ENCODE peak calls at places on chromosomes 1 and 21, in six cellular contexts. R, V, Q, S, U and T are unnamed samples.
A peak's percentile ranks its signal among the peaks of the same experiment; 100 is the strongest.

GRCh38 chr1:55584521-55585401 is 369.6 kb upstream of the USP24 start:
- DNase-seq in R (no peak), V (no peak), Q (no peak), S (no peak), U (no peak), T (no peak)

GRCh38 chr1:223508819-223509218 is 115.6 kb downstream of the CCDC185 start:
- DNase-seq in R (no peak), V (no peak), Q (no peak), S (no peak), U (no peak), T (no peak)

GRCh38 chr21:42580076-42580792 is 66.6 kb downstream of the SLC37A1 start:
- DNase-seq in R (no peak), V (no peak), Q (no peak), S (no peak), U (no peak), T (no peak)

GRCh38 chr1:63593303-63593886 is at the start of gene PGM1:
- DNase-seq in R (no peak), V (peak; percentile 63), Q (peak; percentile 50), S (peak; percentile 27), U (peak; percentile 49), T (peak; percentile 69)

GRCh38 chr1:201656670-201657032 is 117.7 kb downstream of the NAV1 start:
- DNase-seq in R (no peak), V (no peak), Q (no peak), S (no peak), U (no peak), T (no peak)

GRCh38 chr1:154575951-154576566 is 8.5 kb downstream of the CHRNB2 start:
- DNase-seq in R (no peak), V (no peak), Q (no peak), S (no peak), U (no peak), T (no peak)

GRCh38 chr1:183989078-183989577 is 48.4 kb downstream of the COLGALT2 start:
- DNase-seq in R (peak; percentile 62), V (peak; percentile 19), Q (no peak), S (peak; percentile 83), U (no peak), T (peak; percentile 14)

GRCh38 chr1:207017615-207018559 is 14.7 kb downstream of the C1orf116 start:
- DNase-seq in R (peak; percentile 81), V (no peak), Q (no peak), S (no peak), U (no peak), T (no peak)

GRCh38 chr1:91450260-91450659 is 45.6 kb upstream of the HFM1 start:
- DNase-seq in R (no peak), V (no peak), Q (no peak), S (no peak), U (no peak), T (no peak)

GRCh38 chr1:154474802-154475201 is 27.2 kb upstream of the TDRD10 start:
- DNase-seq in R (no peak), V (no peak), Q (no peak), S (no peak), U (peak; percentile 51), T (no peak)

GRCh38 chr21:42515708-42516502 is 2.3 kb downstream of the SLC37A1 start:
- DNase-seq in R (no peak), V (no peak), Q (no peak), S (no peak), U (no peak), T (no peak)

GRCh38 chr1:193569696-193570269 is 383.4 kb upstream of the B3GALT2 start:
- DNase-seq in R (no peak), V (no peak), Q (no peak), S (no peak), U (no peak), T (no peak)

GRCh38 chr1:156889802-156890585 is 3.5 kb upstream of the PEAR1 start:
- DNase-seq in R (peak; percentile 79), V (peak; percentile 60), Q (peak; percentile 65), S (no peak), U (peak; percentile 53), T (peak; percentile 64)

GRCh38 chr21:44011123-44011773 is 861 bp upstream of the TRAPPC10 start:
- DNase-seq in R (no peak), V (no peak), Q (no peak), S (no peak), U (no peak), T (no peak)

GRCh38 chr1:184214128-184214527 is 162.6 kb downstream of the TSEN15 start:
- DNase-seq in R (no peak), V (no peak), Q (no peak), S (no peak), U (no peak), T (no peak)

GRCh38 chr21:42818328-42818749 is 61.0 kb downstream of the WDR4 start:
- DNase-seq in R (peak; percentile 69), V (no peak), Q (no peak), S (no peak), U (peak; percentile 52), T (no peak)

GRCh38 chr1:176364231-176364905 is 98.6 kb upstream of the PAPPA2 start:
- DNase-seq in R (no peak), V (no peak), Q (peak; percentile 1), S (no peak), U (no peak), T (no peak)

GRCh38 chr1:203152158-203153034 is 23.2 kb downstream of the MYBPH start:
- DNase-seq in R (no peak), V (no peak), Q (no peak), S (no peak), U (no peak), T (no peak)

GRCh38 chr1:94130851-94131595 is 10.1 kb upstream of the ABCA4 start:
- DNase-seq in R (no peak), V (no peak), Q (no peak), S (no peak), U (no peak), T (no peak)

GRCh38 chr21:39029086-39029772 is 154.0 kb downstream of the PSMG1 start:
- DNase-seq in R (no peak), V (no peak), Q (no peak), S (no peak), U (no peak), T (no peak)

GRCh38 chr1:41810446-41810845 is 108.3 kb downstream of the HIVEP3 start:
- DNase-seq in R (peak; percentile 56), V (peak; percentile 38), Q (no peak), S (no peak), U (no peak), T (no peak)

GRCh38 chr1:18670267-18670910 is 39.7 kb downstream of the PAX7 start:
- DNase-seq in R (no peak), V (no peak), Q (no peak), S (no peak), U (no peak), T (no peak)

GRCh38 chr1:96882096-96882495 is 160.5 kb downstream of the PTBP2 start:
- DNase-seq in R (no peak), V (no peak), Q (no peak), S (no peak), U (no peak), T (no peak)

DNA sequence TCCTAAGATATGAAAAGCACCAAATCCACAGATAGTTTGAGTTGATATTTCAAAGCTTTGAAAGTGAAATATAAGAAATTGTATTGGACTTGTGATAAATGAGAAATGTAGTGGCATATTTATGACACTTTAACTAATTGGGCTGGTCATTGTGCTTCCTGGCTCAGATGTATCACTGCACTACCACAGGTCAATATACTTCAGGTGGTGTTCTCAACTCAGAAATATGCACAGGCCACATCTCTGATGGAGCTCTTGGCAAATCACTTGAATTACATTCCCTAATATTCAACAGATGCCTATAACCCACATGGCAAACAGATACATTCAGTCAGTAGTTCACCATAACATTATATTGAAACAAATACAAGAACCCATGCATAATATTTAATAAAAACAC is 209.6 kb downstream of the LYPLAL1 start:
- DNase-seq in R (no peak), V (no peak), Q (no peak), S (no peak), U (no peak), T (no peak)
- TF ChIP-seq TAF1 in R (no peak), V (no peak), Q (no peak), S (no peak), U (no peak), T (no peak)

DNA sequence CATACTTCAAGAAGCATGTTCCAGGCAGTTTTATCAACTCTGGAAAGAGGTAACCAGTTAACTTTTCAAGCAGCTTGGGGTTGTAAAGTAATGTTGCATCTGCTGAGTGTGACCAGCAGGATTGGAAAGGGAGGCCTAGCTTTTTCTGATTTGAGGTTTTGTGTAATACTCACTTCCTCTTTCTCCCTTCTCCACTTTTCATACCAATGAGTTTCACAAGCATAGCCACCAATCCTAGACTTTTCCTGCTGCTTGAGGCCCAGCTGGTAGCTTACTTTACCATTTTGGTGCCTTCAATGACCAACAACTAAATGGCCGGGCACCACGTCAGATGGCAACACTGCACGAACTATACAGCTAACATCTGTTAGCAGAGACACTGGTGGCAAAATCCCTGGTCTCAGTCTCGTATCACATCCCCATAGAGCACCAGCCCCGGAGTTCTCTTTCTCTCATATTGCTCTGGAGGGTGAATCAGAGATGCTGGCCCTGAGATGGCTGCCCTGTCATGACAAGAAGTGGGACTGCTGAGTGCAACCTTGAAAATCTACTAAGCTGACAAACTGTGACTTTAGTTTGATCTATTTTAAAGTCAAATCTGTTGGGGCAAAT is 14.8 kb upstream of the GPR88 start:
- DNase-seq in R (no peak), V (no peak), Q (no peak), S (peak; percentile 21), U (no peak), T (no peak)
- TF ChIP-seq POLR2AphosphoS5 in R (no peak), V (no peak), Q (no peak), S (no peak), U (no peak), T (no peak)

DNA sequence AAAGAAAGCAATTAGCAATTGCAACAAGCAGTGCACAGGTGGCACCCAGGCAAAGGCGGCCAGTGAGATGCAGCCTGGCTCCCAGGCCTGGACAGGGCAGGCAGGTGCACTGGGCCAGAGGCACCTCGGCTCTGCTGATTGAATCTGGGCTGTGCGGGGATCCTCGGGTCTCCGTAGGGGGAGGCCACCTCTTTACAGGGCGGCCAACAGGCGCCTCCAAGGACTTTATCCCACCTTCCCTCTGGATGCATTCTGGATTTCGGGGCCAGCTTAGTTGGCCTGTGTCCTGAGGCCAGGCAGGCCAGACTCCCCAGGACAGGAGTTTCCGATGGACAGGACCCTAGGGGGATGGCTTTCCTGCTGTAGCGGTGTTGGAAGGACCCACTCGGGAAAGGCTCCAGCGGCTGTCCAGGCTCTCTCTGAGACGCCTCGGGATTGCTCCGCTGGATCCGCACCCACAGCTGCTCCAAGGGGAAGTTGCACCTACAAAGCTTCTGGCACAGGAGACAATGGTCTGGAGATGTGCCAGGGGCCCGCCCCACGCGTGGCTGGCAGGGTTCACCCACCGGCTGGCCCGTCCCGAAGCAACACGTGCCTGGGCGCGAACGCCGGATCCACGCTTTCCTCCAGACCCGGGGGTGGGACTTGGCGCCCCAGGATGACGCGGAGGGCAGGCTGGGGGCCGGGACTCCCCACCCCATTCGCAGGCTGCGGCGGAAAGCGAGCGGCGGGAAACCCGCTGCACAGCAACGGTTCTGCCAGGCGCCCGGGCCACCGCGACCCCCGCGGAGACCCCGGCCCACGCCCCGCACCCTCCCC is 810 bp downstream of the SLC19A1 start:
- DNase-seq in R (peak; percentile 96), V (peak; percentile 99), Q (no peak), S (no peak), U (no peak), T (peak; percentile 100)
- TF ChIP-seq POLR2A in R (peak; percentile 77), V (peak; percentile 43), Q (peak; percentile 26), S (peak; percentile 72), U (peak; percentile 26), T (no peak)

DNA sequence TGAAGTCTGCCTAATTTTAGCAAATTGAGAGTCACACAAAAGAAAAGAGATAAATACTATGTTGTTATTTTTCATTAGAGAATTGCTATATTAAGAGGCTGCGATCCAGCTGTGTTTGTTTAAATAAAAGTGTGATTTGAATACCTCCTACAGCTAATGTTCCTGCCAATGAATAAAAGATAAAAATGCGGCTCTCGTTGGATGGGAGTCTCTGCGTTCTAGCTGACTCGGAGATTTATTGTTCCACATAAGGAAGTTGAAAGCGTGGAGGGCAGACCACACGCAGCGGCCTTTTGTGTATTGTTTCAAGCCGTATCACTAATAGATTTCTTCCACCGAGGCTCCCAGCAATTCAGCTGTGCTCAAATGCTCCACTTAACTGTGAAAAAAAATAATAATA is 460.8 kb upstream of the NFIA start:
- DNase-seq in R (no peak), V (no peak), Q (no peak), S (no peak), U (no peak), T (no peak)
- TF ChIP-seq TAF1 in R (no peak), V (no peak), Q (no peak), S (no peak), U (no peak), T (no peak)